ENCODE peak calls at places on chromosomes 12 and 14, in five cellular contexts. J is NCI-H1417, N is HEK293T, M is AG08396, Z is GM23338. V is an unnamed sample.

GRCh38 chr12:124577374-124577773 is 10.0 kb upstream of the NCOR2 start:
- DNase-seq in J (no peak), N (no peak), M (no peak), Z (no peak), V (no peak)

GRCh38 chr14:59301354-59301753 is 112.9 kb downstream of the DAAM1 start:
- DNase-seq in J (no peak), N (no peak), M (no peak), Z (no peak), V (peak)

GRCh38 chr14:64899958-64900357 is 14.3 kb upstream of the CHURC1 start:
- DNase-seq in J (no peak), N (no peak), M (no peak), Z (no peak), V (no peak)

GRCh38 chr12:55717397-55718007 is 1.7 kb downstream of the BLOC1S1 start:
- DNase-seq in J (no peak), N (no peak), M (no peak), Z (no peak), V (no peak)

GRCh38 chr14:96660135-96660534 is 137.0 kb upstream of the VRK1 start:
- DNase-seq in J (no peak), N (no peak), M (no peak), Z (no peak), V (no peak)

GRCh38 chr14:92686763-92687427 is 61.5 kb downstream of the LGMN start:
- DNase-seq in J (peak), N (peak), M (peak), Z (peak), V (peak)

GRCh38 chr12:8648598-8649205 is 13.9 kb downstream of the MFAP5 start:
- DNase-seq in J (no peak), N (no peak), M (no peak), Z (no peak), V (no peak)

GRCh38 chr14:34018564-34019244 is 67.8 kb upstream of the EGLN3 start:
- DNase-seq in J (no peak), N (no peak), M (no peak), Z (peak), V (peak)

GRCh38 chr14:69324341-69324931 is 64.5 kb downstream of the GALNT16 start:
- DNase-seq in J (no peak), N (no peak), M (no peak), Z (no peak), V (no peak)